ENCODE peak calls at places on chromosomes 5 and 9, in eight cellular contexts. M is effector memory CD8-positive, alpha-beta T cell; G is stimulated activated CD8-positive, alpha-beta memory T cell treated with anti-CD3 and anti-CD28 coated beads, Interleukin-7, amount 100 ng/mL, for 24 hours; K is amniotic stem cell; H is HT-29; E is H7; J is NCI-H1092 treated with DMSO at 0.1 percent for 48 hours; N is T-helper 2 cell. X is an unnamed sample.

GRCh38 chr5:179768326-179769085 is 25.3 kb upstream of the LTC4S start:
- DNase-seq in M (no peak), G (no peak), K (no peak), H (no peak), E (peak; percentile 76), J (no peak), N (no peak), X (no peak)

GRCh38 chr5:158014367-158014766 is 155.4 kb upstream of the CLINT1 start:
- DNase-seq in M (no peak), G (no peak), K (no peak), H (no peak), E (no peak), J (no peak), N (no peak), X (no peak)

GRCh38 chr9:78288214-78288892 is 8.6 kb upstream of the PSAT1 start:
- DNase-seq in M (no peak), G (no peak), K (no peak), H (no peak), E (no peak), J (no peak), N (no peak), X (no peak)

GRCh38 chr9:78015242-78015641 is 16.4 kb downstream of the GNAQ start:
- DNase-seq in M (no peak), G (no peak), K (no peak), H (no peak), E (no peak), J (no peak), N (no peak), X (no peak)

GRCh38 chr9:93589688-93590087 is 13.3 kb downstream of the PHF2 start:
- DNase-seq in M (no peak), G (no peak), K (no peak), H (no peak), E (peak; percentile 50), J (no peak), N (no peak), X (peak; percentile 68)

GRCh38 chr9:134165357-134166315 is 1.3 kb upstream of the RNU6ATAC start:
- DNase-seq in M (peak; percentile 30), G (no peak), K (no peak), H (no peak), E (no peak), J (no peak), N (peak; percentile 36), X (no peak)

GRCh38 chr5:131230406-131230805 is 33.4 kb upstream of the CDC42SE2 start:
- DNase-seq in M (no peak), G (no peak), K (no peak), H (peak; percentile 19), E (peak; percentile 38), J (no peak), N (no peak), X (peak; percentile 8)

GRCh38 chr9:77194423-77194822 is 17.1 kb downstream of the VPS13A start:
- DNase-seq in M (no peak), G (no peak), K (no peak), H (no peak), E (no peak), J (no peak), N (no peak), X (no peak)

GRCh38 chr5:85293139-85293785 is 908.6 kb upstream of the EDIL3 start:
- DNase-seq in M (no peak), G (no peak), K (no peak), H (no peak), E (no peak), J (no peak), N (no peak), X (no peak)